ENCODE peak calls at places on chromosomes 5 and 9, in four cellular contexts. One of them, this sample, is unnamed.

GRCh38 chr5:35004200-35004599 is 43.5 kb downstream of the AGXT2 start:
- DNase-seq in GM12878: no peak
- DNase-seq in K562: no peak
- DNase-seq in HL-60: no peak
- DNase-seq in this sample: no peak

GRCh38 chr9:100579665-100580064 is 1.8 kb downstream of the CAVIN4 start:
- DNase-seq in GM12878: no peak
- DNase-seq in HL-60: no peak
- DNase-seq in K562: no peak
- DNase-seq in this sample: no peak

GRCh38 chr5:156094001-156094400 is 233.0 kb upstream of the SGCD start:
- DNase-seq in K562: no peak
- DNase-seq in GM12878: no peak
- DNase-seq in HL-60: no peak
- DNase-seq in this sample: no peak

GRCh38 chr5:97915101-97915500 is 732.1 kb upstream of the RIOK2 start:
- DNase-seq in GM12878: no peak
- DNase-seq in K562: no peak
- DNase-seq in HL-60: no peak
- DNase-seq in this sample: no peak

GRCh38 chr5:91712718-91713117 is 329.6 kb upstream of the ARRDC3 start:
- DNase-seq in K562: no peak
- DNase-seq in GM12878: no peak
- DNase-seq in HL-60: no peak
- DNase-seq in this sample: no peak

GRCh38 chr5:3642231-3642630 is 46.6 kb downstream of the IRX1 start:
- DNase-seq in GM12878: no peak
- DNase-seq in K562: no peak
- DNase-seq in HL-60: no peak
- DNase-seq in this sample: no peak

GRCh38 chr5:32099486-32100035 is 74.6 kb downstream of the GOLPH3 start:
- DNase-seq in HL-60: no peak
- DNase-seq in K562: no peak
- DNase-seq in GM12878: no peak
- DNase-seq in this sample: no peak

GRCh38 chr5:20556364-20556763 is 568.4 kb upstream of the CDH18 start:
- DNase-seq in K562: no peak
- DNase-seq in HL-60: no peak
- DNase-seq in GM12878: no peak
- DNase-seq in this sample: no peak

GRCh38 chr5:177189416-177189815 is 55.8 kb downstream of the NSD1 start:
- DNase-seq in K562: no peak
- DNase-seq in HL-60: no peak
- DNase-seq in GM12878: no peak
- DNase-seq in this sample: no peak

GRCh38 chr9:2992427-2992826 is 148.5 kb upstream of the PUM3 start:
- DNase-seq in K562: no peak
- DNase-seq in HL-60: no peak
- DNase-seq in GM12878: no peak
- DNase-seq in this sample: no peak

GRCh38 chr9:99445377-99445891 is 223.4 kb downstream of the SEC61B start:
- DNase-seq in HL-60: no peak
- DNase-seq in GM12878: no peak
- DNase-seq in K562: no peak
- DNase-seq in this sample: no peak

GRCh38 chr9:136865768-136866103 is 372 bp downstream of the EDF1 start:
- DNase-seq in GM12878: no peak
- DNase-seq in K562: peak
- DNase-seq in HL-60: peak
- DNase-seq in this sample: peak

GRCh38 chr5:168346417-168346816 is 55.0 kb downstream of the WWC1 start:
- DNase-seq in HL-60: no peak
- DNase-seq in GM12878: no peak
- DNase-seq in K562: no peak
- DNase-seq in this sample: no peak

GRCh38 chr5:177498013-177498847 is 826 bp upstream of the PDLIM7 start:
- DNase-seq in HL-60: no peak
- DNase-seq in GM12878: no peak
- DNase-seq in K562: peak
- DNase-seq in this sample: no peak

GRCh38 chr9:8750639-8751041 is 951.1 kb upstream of the DMAC1 start:
- DNase-seq in HL-60: no peak
- DNase-seq in GM12878: no peak
- DNase-seq in K562: no peak
- DNase-seq in this sample: no peak

GRCh38 chr5:7802855-7803254 is 48.1 kb downstream of the CFAP90 start:
- DNase-seq in K562: no peak
- DNase-seq in HL-60: peak
- DNase-seq in GM12878: no peak
- DNase-seq in this sample: no peak

GRCh38 chr5:94808497-94808896 is 190.0 kb downstream of the SLF1 start:
- DNase-seq in GM12878: no peak
- DNase-seq in HL-60: no peak
- DNase-seq in K562: no peak
- DNase-seq in this sample: no peak

GRCh38 chr5:133458435-133458834 is 153.9 kb downstream of the FSTL4 start:
- DNase-seq in K562: no peak
- DNase-seq in GM12878: no peak
- DNase-seq in HL-60: no peak
- DNase-seq in this sample: no peak

GRCh38 chr9:12702160-12702758 is 9.1 kb downstream of the TYRP1 start:
- DNase-seq in HL-60: no peak
- DNase-seq in GM12878: no peak
- DNase-seq in K562: no peak
- DNase-seq in this sample: no peak

DNA sequence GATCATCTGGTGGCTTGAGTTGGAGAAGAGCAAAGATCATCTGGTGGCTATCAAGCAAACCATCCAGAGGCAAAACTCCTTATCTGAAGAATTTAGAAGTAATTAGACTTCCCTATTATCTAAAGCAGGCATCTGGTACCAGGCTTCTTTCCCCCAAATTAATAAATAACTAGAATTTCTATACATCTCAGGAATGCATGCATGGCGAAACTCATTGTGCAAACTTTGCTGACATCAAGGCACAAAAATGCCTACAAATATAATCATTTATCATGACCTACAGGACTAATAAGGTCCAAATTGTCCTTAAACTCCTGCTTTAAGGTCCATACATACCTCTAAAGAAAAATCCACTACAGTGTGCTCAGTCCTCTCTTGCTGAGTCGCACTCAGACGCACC is 6.0 kb downstream of the OR13D1 start:
- DNase-seq in K562: no peak
- DNase-seq in GM12878: no peak
- DNase-seq in HL-60: no peak
- DNase-seq in this sample: no peak
- TF ChIP-seq SPI1 in K562: no peak
- TF ChIP-seq SPI1 in GM12878: no peak
- TF ChIP-seq SPI1 in HL-60: no peak
- TF ChIP-seq SPI1 in this sample: no peak

GRCh38 chr5:53946405-53947100 is 363.8 kb downstream of the ARL15 start:
- DNase-seq in HL-60: no peak
- DNase-seq in K562: no peak
- DNase-seq in GM12878: no peak
- DNase-seq in this sample: no peak

GRCh38 chr5:53943938-53944337 is 366.4 kb downstream of the ARL15 start:
- DNase-seq in K562: no peak
- DNase-seq in HL-60: no peak
- DNase-seq in GM12878: no peak
- DNase-seq in this sample: no peak

GRCh38 chr5:53942724-53943123 is 367.6 kb downstream of the ARL15 start:
- DNase-seq in HL-60: no peak
- DNase-seq in GM12878: no peak
- DNase-seq in K562: no peak
- DNase-seq in this sample: no peak

GRCh38 chr5:53944981-53945380 is 365.4 kb downstream of the ARL15 start:
- DNase-seq in GM12878: no peak
- DNase-seq in K562: no peak
- DNase-seq in HL-60: no peak
- DNase-seq in this sample: no peak

DNA sequence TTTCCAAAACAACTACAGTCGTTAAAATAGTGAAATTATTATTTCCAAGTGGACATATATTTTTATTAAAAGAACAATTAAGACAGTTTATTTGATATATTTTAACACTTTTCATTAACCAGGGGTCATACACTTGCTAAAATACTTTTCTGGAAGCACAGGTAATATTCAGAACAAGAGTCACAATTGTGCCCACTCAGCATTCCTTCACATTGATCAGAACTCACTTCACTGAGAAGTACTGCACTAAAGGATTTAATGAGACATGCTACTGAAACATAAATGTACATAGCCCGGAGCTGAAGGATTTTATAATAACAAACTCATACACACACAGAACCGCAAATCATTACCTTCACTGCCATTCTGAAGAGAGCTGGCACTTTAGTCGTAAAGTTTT is 361.8 kb downstream of the ARL15 start:
- DNase-seq in HL-60: no peak
- DNase-seq in K562: no peak
- DNase-seq in GM12878: no peak
- DNase-seq in this sample: no peak
- TF ChIP-seq POLR2AphosphoS5 in HL-60: no peak
- TF ChIP-seq POLR2AphosphoS5 in K562: no peak
- TF ChIP-seq POLR2AphosphoS5 in GM12878: no peak
- TF ChIP-seq POLR2AphosphoS5 in this sample: no peak

GRCh38 chr9:128593856-128594255 is 41.5 kb downstream of the SPTAN1 start:
- DNase-seq in K562: no peak
- DNase-seq in HL-60: no peak
- DNase-seq in GM12878: no peak
- DNase-seq in this sample: no peak
- TF ChIP-seq SPI1 in K562: no peak
- TF ChIP-seq SPI1 in HL-60: no peak
- TF ChIP-seq SPI1 in GM12878: no peak
- TF ChIP-seq SPI1 in this sample: no peak

DNA sequence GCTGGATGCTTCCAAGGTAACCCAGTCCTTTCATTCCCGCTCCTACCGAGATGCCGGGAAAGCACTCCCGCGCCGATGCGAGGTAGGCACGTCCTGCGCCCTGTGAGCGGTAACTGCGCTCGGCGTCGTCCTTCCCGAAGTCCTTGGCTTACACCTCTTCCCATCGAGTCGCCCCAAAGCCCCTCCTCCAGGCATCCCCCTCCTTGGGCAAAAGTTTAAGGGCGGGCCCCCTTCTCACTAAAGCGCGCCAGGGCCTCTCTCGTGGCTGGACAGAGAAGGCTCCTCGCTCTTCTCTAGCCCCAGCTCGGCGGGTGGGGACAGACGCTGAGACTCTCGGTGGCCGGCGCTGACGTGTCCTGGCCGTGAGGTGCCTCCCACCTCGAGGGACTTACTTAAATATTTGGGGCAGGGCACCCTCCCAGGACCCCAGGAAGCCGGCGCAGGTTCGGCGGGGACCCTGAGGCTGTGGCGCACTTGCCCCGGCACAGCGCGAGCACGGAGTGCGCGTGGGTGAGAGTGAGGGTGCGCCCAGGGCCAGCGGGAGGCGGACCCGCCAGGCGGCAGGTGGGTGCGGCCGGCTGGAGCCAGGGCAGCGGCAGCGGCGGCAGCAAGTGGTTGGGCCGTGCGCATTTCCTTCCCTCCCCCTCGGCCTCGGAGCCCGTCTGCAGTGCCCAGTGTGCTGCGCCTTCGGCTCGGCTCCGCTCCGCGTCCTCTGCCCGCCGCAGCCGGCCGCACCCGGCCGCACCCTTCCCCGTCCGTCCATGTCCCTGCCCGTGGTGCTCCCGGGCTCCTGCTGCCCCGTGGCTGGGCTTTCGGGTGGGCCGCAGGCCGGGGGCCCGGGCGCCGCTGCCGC is at the start of gene ENTREP1:
- DNase-seq in HL-60: no peak
- DNase-seq in GM12878: no peak
- DNase-seq in K562: no peak
- DNase-seq in this sample: no peak
- TF ChIP-seq POLR2AphosphoS5 in HL-60: no peak
- TF ChIP-seq POLR2AphosphoS5 in GM12878: no peak
- TF ChIP-seq POLR2AphosphoS5 in K562: no peak
- TF ChIP-seq POLR2AphosphoS5 in this sample: no peak